ENCODE peak calls at places on chromosomes 16 and 17, in seven cellular contexts. M is neural progenitor cell; G is hepatocyte; L is upper lobe of right lung; D is cardiac muscle cell; T is astrocyte; F is CD8-positive, alpha-beta T cell. J is an unnamed sample.
A peak's percentile ranks its signal among the peaks of the same experiment; 100 is the strongest.

GRCh38 chr17:76255801-76256429 is 9.2 kb upstream of the UBALD2 start:
- DNase-seq in T (no peak), L (no peak), G (no peak), D (no peak), F (no peak), M (no peak), J (no peak)

GRCh38 chr17:38702900-38703741 is 2.0 kb upstream of the MLLT6 start:
- DNase-seq in L (peak; percentile 71), D (no peak), M (no peak), T (no peak), G (no peak), F (no peak), J (no peak)

GRCh38 chr17:7774037-7774659 is 56.6 kb downstream of the DNAH2 start:
- DNase-seq in L (no peak), F (no peak), M (no peak), G (peak; percentile 80), D (peak; percentile 76), T (peak; percentile 49), J (no peak)

GRCh38 chr17:66540131-66540781 is 237.8 kb downstream of the PRKCA start:
- DNase-seq in M (peak; percentile 69), G (peak; percentile 54), F (no peak), D (peak; percentile 89), T (peak; percentile 92), L (no peak), J (peak; percentile 52)

GRCh38 chr17:72419866-72420774 is 299.3 kb downstream of the SOX9 start:
- DNase-seq in T (peak; percentile 66), L (no peak), D (no peak), F (no peak), G (peak; percentile 57), M (no peak), J (peak; percentile 72)

GRCh38 chr17:71986886-71987285 is 133.9 kb upstream of the SOX9 start:
- DNase-seq in M (no peak), T (no peak), G (no peak), L (no peak), F (no peak), D (no peak), J (no peak)

GRCh38 chr17:53626286-53626685 is 196.4 kb upstream of the KIF2B start:
- DNase-seq in T (peak; percentile 88), G (peak; percentile 8), F (no peak), M (no peak), D (peak; percentile 71), L (no peak), J (peak; percentile 79)

GRCh38 chr17:32523827-32524552 is 37.2 kb downstream of the CDK5R1 start:
- DNase-seq in L (no peak), G (no peak), D (no peak), T (no peak), M (no peak), F (no peak), J (no peak)

GRCh38 chr16:47949276-47949675 is 206.5 kb downstream of the ABCC12 start:
- DNase-seq in F (no peak), D (no peak), M (no peak), T (no peak), G (no peak), L (no peak), J (no peak)
- TF ChIP-seq CTCF in F (no peak), D (no peak), M (no peak), T (no peak), G (no peak), L (no peak), J (no peak)

DNA sequence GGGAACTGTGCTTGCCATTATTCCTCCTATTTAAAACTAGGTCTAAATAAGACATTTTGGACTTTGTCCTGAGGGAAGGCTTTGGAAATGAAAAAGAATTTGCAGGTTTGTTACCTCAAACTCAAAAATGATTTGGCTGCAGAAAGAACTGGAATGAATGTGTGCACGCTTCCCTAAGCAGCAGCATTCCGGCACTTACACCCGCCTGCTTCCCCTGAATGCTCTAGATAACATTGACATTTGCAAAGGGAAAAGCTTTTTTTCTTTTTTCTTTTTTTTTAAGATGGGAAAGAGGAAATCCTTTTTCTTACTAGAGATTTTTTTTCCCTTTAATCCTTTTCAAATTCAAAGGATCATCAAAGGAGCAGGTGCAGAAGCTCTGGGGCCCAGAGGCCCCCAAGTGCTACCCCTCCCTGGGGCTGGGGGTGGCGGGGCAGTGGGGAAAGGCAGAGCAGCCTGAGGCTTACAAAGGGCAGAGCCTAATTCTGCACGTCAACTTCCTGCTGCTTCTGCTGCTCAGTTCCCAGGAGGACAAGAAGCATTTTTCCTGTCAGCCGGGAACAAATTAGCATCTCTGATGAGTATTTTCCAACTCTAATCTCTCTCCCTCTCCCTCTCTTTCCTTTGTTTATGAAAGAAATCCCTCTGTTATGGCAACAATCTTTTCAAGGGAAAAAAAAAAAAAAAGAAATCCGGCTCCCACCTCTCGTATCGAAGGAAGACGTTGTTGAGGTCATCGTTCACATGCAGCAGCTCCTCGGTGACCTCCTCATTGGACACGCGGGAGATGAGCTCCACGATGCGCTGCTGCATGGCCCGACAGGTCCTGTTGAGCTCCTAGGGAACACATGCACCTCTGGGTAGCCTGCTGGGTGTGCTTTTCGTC is 32.1 kb upstream of the SREBF1 start:
- DNase-seq in G (no peak), T (no peak), D (peak; percentile 85), F (no peak), L (no peak), M (peak; percentile 69), J (no peak)
- H3K4me3 ChIP-seq in G (no peak overlapping the region), T (no peak overlapping the region), D (no peak overlapping the region), F (no peak overlapping the region), L (no peak overlapping the region), M (no peak overlapping the region), J (no peak overlapping the region)

GRCh38 chr17:6475411-6475810 is 31.2 kb downstream of the PIMREG start:
- DNase-seq in F (no peak), G (no peak), L (no peak), D (no peak), M (no peak), T (no peak), J (no peak)
- H3K27me3 ChIP-seq in F (no peaks in the 10 kb centered on the region), G (peaks cover under 1% of the 10 kb centered on the region), L (no peaks in the 10 kb centered on the region), D (no peaks in the 10 kb centered on the region), M (no peaks in the 10 kb centered on the region), T (peaks cover 10% of the 10 kb centered on the region), J (peaks cover 2% of the 10 kb centered on the region)

DNA sequence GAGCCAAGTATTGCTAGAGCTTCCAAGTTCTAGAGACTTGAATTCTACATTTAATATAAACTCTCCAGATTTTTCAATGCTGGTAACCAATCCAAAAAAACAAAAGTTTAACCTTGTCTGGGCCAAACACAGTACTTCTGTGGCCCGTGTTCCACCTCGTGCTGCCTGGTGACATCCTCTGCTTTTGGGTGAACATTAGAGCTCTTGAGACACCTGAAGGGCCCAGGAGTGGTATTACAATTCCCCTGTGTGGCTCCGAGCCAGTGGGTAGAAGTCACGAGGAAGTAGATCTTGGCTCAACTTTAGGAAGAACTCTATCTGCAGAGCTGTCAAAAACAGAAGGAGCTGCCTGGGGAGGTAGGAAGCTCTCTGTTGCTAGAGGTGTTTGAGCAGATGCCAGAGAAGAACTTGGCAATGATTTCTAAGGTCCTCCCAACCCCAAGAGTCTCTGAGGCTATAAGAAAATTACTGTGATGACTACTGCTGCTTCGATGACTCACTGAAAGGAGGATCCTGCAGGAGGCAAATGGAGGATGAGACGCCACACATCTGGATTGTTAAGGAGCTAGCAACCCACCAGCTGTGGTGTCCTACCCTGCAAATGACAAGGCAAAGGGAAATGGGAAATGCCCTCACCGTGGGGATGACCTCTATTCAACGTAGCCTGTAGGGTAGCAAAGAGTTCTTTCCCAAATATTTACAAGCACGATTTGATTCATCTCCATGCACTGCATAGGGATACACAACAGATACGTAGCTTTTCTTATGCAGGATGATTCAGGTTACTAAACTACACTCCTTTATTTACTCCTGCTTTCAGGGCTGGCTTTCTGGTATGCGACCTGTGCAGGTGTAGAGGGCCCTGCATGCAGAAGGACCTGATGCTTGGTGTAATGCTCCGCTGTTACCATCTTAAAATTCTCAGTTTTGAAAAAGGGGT is 45.8 kb upstream of the GAS7 start:
- DNase-seq in L (peak; percentile 64), D (peak; percentile 78), M (no peak), F (no peak), G (peak; percentile 24), T (no peak), J (no peak)
- TF ChIP-seq CTCF in L (no peak), D (no peak), M (no peak), F (no peak), G (no peak), T (no peak), J (no peak)

GRCh38 chr16:85057948-85058347 is 30.4 kb downstream of the KIAA0513 start:
- DNase-seq in L (no peak), G (no peak), D (no peak), T (no peak), M (no peak), F (no peak), J (no peak)

GRCh38 chr16:85057212-85057889 is 29.8 kb downstream of the KIAA0513 start:
- DNase-seq in F (no peak), D (no peak), T (no peak), M (no peak), L (no peak), G (peak; percentile 40), J (no peak)

GRCh38 chr16:85054948-85055502 is 27.4 kb downstream of the KIAA0513 start:
- DNase-seq in T (no peak), D (no peak), F (no peak), M (no peak), L (no peak), G (no peak), J (no peak)

GRCh38 chr16:85055503-85056210 is 28.1 kb downstream of the KIAA0513 start:
- DNase-seq in F (peak; percentile 66), M (no peak), D (peak; percentile 72), T (peak; percentile 76), G (peak; percentile 21), L (peak; percentile 70), J (no peak)

DNA sequence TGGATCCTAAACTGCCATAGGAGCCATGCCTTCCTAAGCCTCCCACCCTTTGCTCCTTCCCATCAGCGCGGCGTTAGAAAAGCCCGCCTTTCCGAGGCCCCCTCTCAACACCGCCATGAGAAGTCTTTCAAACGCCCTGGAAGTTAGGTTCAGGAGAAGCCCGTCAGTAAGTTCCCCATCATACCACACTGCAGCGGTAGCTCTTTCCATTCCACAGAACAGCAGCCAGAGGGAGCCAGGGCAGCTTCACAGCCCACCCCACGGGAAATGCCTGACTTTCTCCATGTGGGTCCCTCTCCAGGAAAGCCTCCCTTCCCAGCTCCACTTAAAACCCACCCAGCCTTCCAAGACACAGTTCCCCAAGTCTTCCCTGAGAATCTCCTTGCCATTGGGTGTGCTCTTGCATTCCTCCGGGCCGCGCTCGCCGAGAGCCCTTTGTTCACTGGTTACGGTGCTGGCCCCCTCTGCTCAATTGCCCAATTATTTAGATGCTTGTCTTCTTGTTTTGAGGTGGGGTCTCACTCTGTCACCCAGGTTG is 28.7 kb downstream of the KIAA0513 start:
- DNase-seq in M (peak; percentile 47), L (no peak), F (no peak), D (peak; percentile 48), G (no peak), T (peak; percentile 20), J (no peak)
- H3K4me3 ChIP-seq in M (no peak overlapping the region), L (peak overlapping the region; percentile 25), F (peak overlapping the region; percentile 30), D (no peak overlapping the region), G (no peak overlapping the region), T (peak overlapping the region; percentile 14), J (no peak overlapping the region)

GRCh38 chr17:56674401-56674925 is 81.0 kb downstream of the NOG start:
- DNase-seq in G (no peak), L (no peak), T (no peak), F (no peak), M (no peak), D (no peak), J (no peak)
- H3K27me3 ChIP-seq in G (peaks cover 47% of the 10 kb centered on the region), L (peaks cover 24% of the 10 kb centered on the region), T (peaks cover 46% of the 10 kb centered on the region), F (no peaks in the 10 kb centered on the region), M (peaks cover 53% of the 10 kb centered on the region), D (peaks cover 36% of the 10 kb centered on the region), J (no peaks in the 10 kb centered on the region)

GRCh38 chr17:37637956-37638355 is 5.3 kb downstream of the DDX52 start:
- DNase-seq in D (no peak), M (no peak), G (no peak), F (no peak), T (no peak), L (no peak), J (no peak)
- TF ChIP-seq CTCF in D (no peak), M (no peak), G (no peak), F (no peak), T (no peak), L (no peak), J (no peak)

GRCh38 chr17:35167666-35168065 is 20.0 kb downstream of the UNC45B start:
- DNase-seq in M (no peak), G (no peak), T (no peak), D (no peak), F (no peak), L (no peak), J (no peak)
- H3K4me3 ChIP-seq in M (no peak overlapping the region), G (no peak overlapping the region), T (no peak overlapping the region), D (no peak overlapping the region), F (no peak overlapping the region), L (no peak overlapping the region), J (no peak overlapping the region)